ENCODE peak calls at places on chromosomes 7 and 10, in five cellular contexts. One of them, this sample, is unnamed.

GRCh38 chr10:16792675-16793074 is 24.5 kb downstream of the RSU1 start:
- DNase-seq in NCI-H345: no peak
- DNase-seq in activated CD8-positive, alpha-beta T cell treated with anti-CD3 and anti-CD28 coated beads for 36 hours: no peak
- DNase-seq in D341Med: no peak
- DNase-seq in fibroblast of lung: peak
- DNase-seq in this sample: no peak

GRCh38 chr7:4133491-4134044 is 548.5 kb upstream of the FOXK1 start:
- DNase-seq in NCI-H345: no peak
- DNase-seq in activated CD8-positive, alpha-beta T cell treated with anti-CD3 and anti-CD28 coated beads for 36 hours: no peak
- DNase-seq in D341Med: no peak
- DNase-seq in fibroblast of lung: no peak
- DNase-seq in this sample: no peak

GRCh38 chr7:141640239-141640840 is 61.6 kb downstream of the DENND11 start:
- DNase-seq in NCI-H345: no peak
- DNase-seq in activated CD8-positive, alpha-beta T cell treated with anti-CD3 and anti-CD28 coated beads for 36 hours: no peak
- DNase-seq in D341Med: no peak
- DNase-seq in fibroblast of lung: peak
- DNase-seq in this sample: no peak

GRCh38 chr10:124472071-124472470 is 10.4 kb downstream of the LHPP start:
- DNase-seq in NCI-H345: no peak
- DNase-seq in activated CD8-positive, alpha-beta T cell treated with anti-CD3 and anti-CD28 coated beads for 36 hours: peak
- DNase-seq in D341Med: no peak
- DNase-seq in fibroblast of lung: no peak
- DNase-seq in this sample: no peak

GRCh38 chr10:53403688-53404087 is 631.1 kb upstream of the MBL2 start:
- DNase-seq in NCI-H345: peak
- DNase-seq in activated CD8-positive, alpha-beta T cell treated with anti-CD3 and anti-CD28 coated beads for 36 hours: no peak
- DNase-seq in D341Med: peak
- DNase-seq in fibroblast of lung: peak
- DNase-seq in this sample: peak

GRCh38 chr7:41994046-41994745 is 242.8 kb downstream of the GLI3 start:
- DNase-seq in NCI-H345: no peak
- DNase-seq in activated CD8-positive, alpha-beta T cell treated with anti-CD3 and anti-CD28 coated beads for 36 hours: no peak
- DNase-seq in D341Med: no peak
- DNase-seq in fibroblast of lung: no peak
- DNase-seq in this sample: no peak

GRCh38 chr10:102633282-102633681 is 11.0 kb upstream of the TRIM8 start:
- DNase-seq in NCI-H345: no peak
- DNase-seq in activated CD8-positive, alpha-beta T cell treated with anti-CD3 and anti-CD28 coated beads for 36 hours: peak
- DNase-seq in D341Med: no peak
- DNase-seq in fibroblast of lung: peak
- DNase-seq in this sample: peak

GRCh38 chr7:82562716-82563404 is 119.3 kb upstream of the CACNA2D1 start:
- DNase-seq in NCI-H345: no peak
- DNase-seq in activated CD8-positive, alpha-beta T cell treated with anti-CD3 and anti-CD28 coated beads for 36 hours: no peak
- DNase-seq in D341Med: no peak
- DNase-seq in fibroblast of lung: peak
- DNase-seq in this sample: no peak

GRCh38 chr10:113067516-113067915 is 117.5 kb downstream of the TCF7L2 start:
- DNase-seq in NCI-H345: no peak
- DNase-seq in activated CD8-positive, alpha-beta T cell treated with anti-CD3 and anti-CD28 coated beads for 36 hours: no peak
- DNase-seq in D341Med: no peak
- DNase-seq in fibroblast of lung: no peak
- DNase-seq in this sample: no peak

GRCh38 chr10:33235271-33235884 is 99.1 kb downstream of the NRP1 start:
- DNase-seq in NCI-H345: no peak
- DNase-seq in activated CD8-positive, alpha-beta T cell treated with anti-CD3 and anti-CD28 coated beads for 36 hours: no peak
- DNase-seq in D341Med: no peak
- DNase-seq in fibroblast of lung: peak
- DNase-seq in this sample: no peak

GRCh38 chr7:155512246-155512887 is 34.0 kb downstream of the CNPY1 start:
- DNase-seq in NCI-H345: no peak
- DNase-seq in activated CD8-positive, alpha-beta T cell treated with anti-CD3 and anti-CD28 coated beads for 36 hours: no peak
- DNase-seq in D341Med: no peak
- DNase-seq in fibroblast of lung: no peak
- DNase-seq in this sample: no peak

This sample was measured in dermis blood vessel endothelial cell.